ENCODE peak calls at places on chromosomes 13 and 19, in eight cellular contexts. W, A, V, G, E, L, H and S are unnamed samples.

GRCh38 chr13:107069107-107069776 is 501.3 kb upstream of the ARGLU1 start:
- DNase-seq in W (no peak), A (no peak), V (peak), G (no peak), E (no peak), L (peak), H (no peak), S (no peak)

GRCh38 chr19:37505958-37506386 is 767 bp upstream of the ZNF793 start:
- DNase-seq in W (no peak), A (no peak), V (no peak), G (no peak), E (no peak), L (peak), H (no peak), S (no peak)

GRCh38 chr19:35058370-35058769 is 16.8 kb downstream of the HPN start:
- DNase-seq in W (no peak), A (no peak), V (no peak), G (no peak), E (no peak), L (no peak), H (no peak), S (no peak)

GRCh38 chr19:15479391-15480345 is at the start of gene PGLYRP2:
- DNase-seq in W (no peak), A (peak), V (no peak), G (no peak), E (peak), L (no peak), H (no peak), S (no peak)

GRCh38 chr19:40233811-40234389 is 7.4 kb upstream of the CCNP start:
- DNase-seq in W (no peak), A (no peak), V (no peak), G (no peak), E (no peak), L (no peak), H (no peak), S (no peak)

GRCh38 chr19:49999371-50000010 is 25.7 kb downstream of the VRK3 start:
- DNase-seq in W (no peak), A (no peak), V (no peak), G (no peak), E (no peak), L (no peak), H (no peak), S (no peak)

GRCh38 chr13:104837756-104838155 is 1697.7 kb downstream of the EFNB2 start:
- DNase-seq in W (no peak), A (no peak), V (no peak), G (no peak), E (no peak), L (no peak), H (no peak), S (no peak)

GRCh38 chr13:67443901-67444300 is 213.8 kb upstream of the PCDH9 start:
- DNase-seq in W (no peak), A (no peak), V (no peak), G (no peak), E (no peak), L (no peak), H (no peak), S (no peak)

GRCh38 chr13:19791953-19792537 is 9.3 kb upstream of the PSPC1 start:
- DNase-seq in W (no peak), A (no peak), V (no peak), G (peak), E (no peak), L (no peak), H (no peak), S (peak)

GRCh38 chr19:33731886-33732285 is 64.8 kb upstream of the KCTD15 start:
- DNase-seq in W (no peak), A (no peak), V (no peak), G (no peak), E (no peak), L (no peak), H (no peak), S (peak)

GRCh38 chr19:4059931-4060620 is 6.6 kb downstream of the ZBTB7A start:
- DNase-seq in W (peak), A (no peak), V (no peak), G (peak), E (peak), L (peak), H (peak), S (no peak)

GRCh38 chr13:53012707-53013106 is 15.9 kb upstream of the OLFM4 start:
- DNase-seq in W (no peak), A (no peak), V (no peak), G (no peak), E (no peak), L (no peak), H (no peak), S (no peak)

GRCh38 chr19:35879770-35880317 is 11.5 kb downstream of the APLP1 start:
- DNase-seq in W (peak), A (peak), V (peak), G (peak), E (peak), L (peak), H (peak), S (peak)

GRCh38 chr13:103097366-103097928 is 31.2 kb upstream of the SLC10A2 start:
- DNase-seq in W (no peak), A (no peak), V (no peak), G (no peak), E (no peak), L (no peak), H (no peak), S (no peak)

GRCh38 chr19:10736189-10736588 is 18.3 kb downstream of the DNM2 start:
- DNase-seq in W (no peak), A (no peak), V (no peak), G (no peak), E (no peak), L (no peak), H (no peak), S (no peak)

GRCh38 chr19:40601061-40601973 is at the start of gene LTBP4:
- DNase-seq in W (peak), A (peak), V (no peak), G (peak), E (peak), L (peak), H (peak), S (no peak)

GRCh38 chr13:21060063-21060826 is 1.1 kb downstream of the LATS2 start:
- DNase-seq in W (peak), A (no peak), V (peak), G (no peak), E (peak), L (peak), H (peak), S (no peak)

GRCh38 chr19:53545271-53546065 is 7.5 kb downstream of the ZNF331 start:
- DNase-seq in W (no peak), A (peak), V (peak), G (no peak), E (no peak), L (peak), H (no peak), S (no peak)

GRCh38 chr19:30369833-30370232 is 2.4 kb upstream of the ZNF536 start:
- DNase-seq in W (no peak), A (no peak), V (no peak), G (no peak), E (no peak), L (no peak), H (no peak), S (no peak)

GRCh38 chr19:50209131-50209530 is 5.7 kb downstream of the MYH14 start:
- DNase-seq in W (no peak), A (no peak), V (no peak), G (no peak), E (no peak), L (no peak), H (no peak), S (no peak)

GRCh38 chr13:100461309-100462035 is 127.1 kb downstream of the GGACT start:
- DNase-seq in W (no peak), A (no peak), V (peak), G (no peak), E (no peak), L (no peak), H (no peak), S (no peak)

GRCh38 chr19:49595006-49595818 is 4.2 kb downstream of the PRR12 start:
- DNase-seq in W (no peak), A (no peak), V (no peak), G (no peak), E (no peak), L (peak), H (no peak), S (no peak)

GRCh38 chr13:42119875-42120274 is 71.4 kb downstream of the DGKH start:
- DNase-seq in W (no peak), A (no peak), V (no peak), G (no peak), E (no peak), L (no peak), H (no peak), S (no peak)

GRCh38 chr19:24029941-24030636 is 56.9 kb upstream of the ZNF254 start:
- DNase-seq in W (no peak), A (no peak), V (no peak), G (peak), E (no peak), L (no peak), H (no peak), S (peak)

GRCh38 chr19:30053558-30053957 is 111.5 kb downstream of the URI1 start:
- DNase-seq in W (no peak), A (no peak), V (no peak), G (no peak), E (no peak), L (no peak), H (no peak), S (no peak)

GRCh38 chr13:37476874-37477273 is 121.7 kb downstream of the POSTN start:
- DNase-seq in W (no peak), A (no peak), V (peak), G (no peak), E (no peak), L (no peak), H (peak), S (peak)

GRCh38 chr13:39526499-39526898 is 76.5 kb downstream of the LHFPL6 start:
- DNase-seq in W (no peak), A (no peak), V (no peak), G (no peak), E (no peak), L (no peak), H (no peak), S (no peak)

GRCh38 chr19:58274771-58275199 is 4.0 kb upstream of the ZNF8 start:
- DNase-seq in W (no peak), A (no peak), V (peak), G (no peak), E (no peak), L (no peak), H (no peak), S (no peak)

GRCh38 chr13:31236211-31236786 is 36.5 kb downstream of the B3GLCT start:
- DNase-seq in W (no peak), A (no peak), V (peak), G (peak), E (no peak), L (peak), H (no peak), S (no peak)

GRCh38 chr19:23075031-23075733 is 41.6 kb upstream of the ZNF730 start:
- DNase-seq in W (peak), A (peak), V (peak), G (peak), E (peak), L (peak), H (peak), S (peak)

GRCh38 chr13:40786568-40786996 is 2.8 kb upstream of the SLC25A15 start:
- DNase-seq in W (no peak), A (no peak), V (peak), G (peak), E (no peak), L (no peak), H (no peak), S (no peak)

GRCh38 chr13:46160474-46161066 is 21.4 kb downstream of the LCP1 start:
- DNase-seq in W (no peak), A (no peak), V (peak), G (peak), E (peak), L (peak), H (peak), S (no peak)

GRCh38 chr13:108496364-108497215 is 132.8 kb upstream of the MYO16 start:
- DNase-seq in W (no peak), A (no peak), V (no peak), G (peak), E (no peak), L (peak), H (no peak), S (no peak)

GRCh38 chr13:45994752-45995151 is 57.8 kb downstream of the ZC3H13 start:
- DNase-seq in W (no peak), A (no peak), V (no peak), G (no peak), E (no peak), L (no peak), H (no peak), S (no peak)

GRCh38 chr13:22517544-22517943 is 663.2 kb upstream of the SGCG start:
- DNase-seq in W (no peak), A (peak), V (no peak), G (no peak), E (no peak), L (peak), H (no peak), S (no peak)

GRCh38 chr13:52849727-52850395 is 1.4 kb upstream of the PCDH8 start:
- DNase-seq in W (no peak), A (no peak), V (no peak), G (no peak), E (no peak), L (no peak), H (no peak), S (no peak)

GRCh38 chr13:78239681-78240080 is 321.1 kb upstream of the EDNRB start:
- DNase-seq in W (no peak), A (no peak), V (peak), G (no peak), E (no peak), L (no peak), H (no peak), S (no peak)

GRCh38 chr19:9878511-9879196 is 43.5 kb downstream of the PIN1 start:
- DNase-seq in W (no peak), A (no peak), V (no peak), G (peak), E (no peak), L (no peak), H (no peak), S (no peak)

GRCh38 chr13:42388326-42388725 is 116.4 kb downstream of the AKAP11 start:
- DNase-seq in W (no peak), A (no peak), V (no peak), G (no peak), E (no peak), L (no peak), H (no peak), S (no peak)

GRCh38 chr19:13866463-13867046 is 10.4 kb upstream of the NANOS3 start:
- DNase-seq in W (no peak), A (no peak), V (no peak), G (no peak), E (no peak), L (peak), H (no peak), S (no peak)
- H3K4me3 ChIP-seq in W (peak), A (no peak), V (peak), G (no peak), E (no peak), L (peak), H (peak), S (peak)

DNA sequence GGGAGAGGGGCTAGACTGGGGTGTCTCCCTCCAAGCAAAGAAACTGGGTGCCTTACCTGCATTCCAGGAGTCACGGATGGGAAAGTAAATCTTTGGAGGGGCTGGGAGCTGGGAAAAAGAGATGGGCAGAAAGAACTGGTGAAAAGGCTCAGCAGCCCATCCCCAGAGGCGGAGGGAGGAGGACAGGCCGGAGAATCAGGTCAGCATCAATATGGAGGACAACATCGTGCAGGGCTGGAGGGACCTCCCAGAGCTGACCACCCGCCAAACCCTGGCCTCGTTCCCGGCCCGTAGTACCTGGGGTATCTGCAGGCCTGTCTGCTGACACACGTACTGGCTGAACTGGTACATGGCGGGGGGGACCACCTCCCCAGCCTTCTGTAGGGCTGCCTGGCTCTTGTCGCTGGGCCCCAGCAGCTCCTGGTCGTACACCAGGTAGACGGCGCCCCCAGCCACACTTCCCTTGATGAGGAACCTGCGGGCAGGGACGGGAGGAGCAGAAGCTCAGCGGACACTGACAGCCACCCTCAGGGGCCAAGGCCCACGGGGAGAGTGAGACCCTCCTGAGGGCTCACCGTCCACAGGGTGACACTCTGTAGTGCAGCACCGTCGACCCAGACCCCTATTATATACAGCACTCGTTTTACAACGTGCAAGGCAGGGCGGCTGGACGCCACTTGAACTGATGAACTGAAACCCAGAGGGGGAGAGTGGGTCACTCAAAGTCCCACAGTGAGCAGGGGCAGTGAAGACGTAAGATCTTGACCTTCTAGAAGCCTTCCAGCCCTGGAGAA is 830 bp downstream of the MICOS13 start:
- DNase-seq in W (no peak), A (no peak), V (no peak), G (no peak), E (no peak), L (peak), H (no peak), S (no peak)
- H3K27ac ChIP-seq in W (no peak), A (peak), V (peak), G (peak), E (peak), L (peak), H (peak), S (peak)

DNA sequence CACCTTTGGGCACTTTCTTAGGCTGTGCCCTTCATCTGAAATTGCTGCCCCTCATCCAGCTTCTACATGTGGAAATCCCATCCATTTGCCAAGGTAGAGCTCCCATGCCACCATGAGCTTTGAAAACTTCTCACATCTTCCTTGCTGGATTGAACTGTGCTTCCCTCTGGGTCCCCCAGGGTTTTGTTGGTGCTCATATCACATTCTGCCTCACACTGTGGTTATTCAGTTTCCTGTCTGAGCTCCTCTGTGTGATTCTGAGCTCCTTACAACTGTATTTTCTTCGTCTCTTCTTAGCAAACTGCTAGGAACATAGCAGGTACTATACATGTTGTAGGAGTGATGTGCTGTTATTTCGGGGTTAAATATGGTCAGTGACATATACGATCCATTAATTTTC is 74.9 kb upstream of the KL start:
- DNase-seq in W (no peak), A (no peak), V (no peak), G (no peak), E (no peak), L (no peak), H (no peak), S (no peak)
- TF ChIP-seq CTCF in W (no peak), A (no peak), V (no peak), G (no peak), E (no peak), L (no peak), H (no peak), S (no peak)

DNA sequence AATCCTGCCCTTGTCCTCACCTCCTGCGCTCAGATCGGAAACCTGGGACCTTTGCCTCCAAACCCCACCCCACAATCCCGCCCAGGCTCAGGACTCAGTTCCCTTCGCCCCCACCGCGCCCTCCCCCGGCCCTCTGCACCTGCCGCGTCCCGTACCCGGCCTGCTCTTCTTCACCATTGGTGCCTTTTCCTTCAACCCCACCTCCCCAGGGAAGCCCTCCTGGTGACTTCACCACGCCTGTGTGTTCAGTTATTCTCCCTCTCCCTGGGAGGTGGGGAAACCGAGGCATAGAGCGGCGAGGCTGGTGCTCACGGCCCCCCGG is 19.3 kb upstream of the TCF3 start:
- DNase-seq in W (no peak), A (no peak), V (no peak), G (peak), E (no peak), L (no peak), H (no peak), S (peak)
- H3K4me3 ChIP-seq in W (no peak), A (no peak), V (no peak), G (peak), E (no peak), L (peak), H (no peak), S (peak)

DNA sequence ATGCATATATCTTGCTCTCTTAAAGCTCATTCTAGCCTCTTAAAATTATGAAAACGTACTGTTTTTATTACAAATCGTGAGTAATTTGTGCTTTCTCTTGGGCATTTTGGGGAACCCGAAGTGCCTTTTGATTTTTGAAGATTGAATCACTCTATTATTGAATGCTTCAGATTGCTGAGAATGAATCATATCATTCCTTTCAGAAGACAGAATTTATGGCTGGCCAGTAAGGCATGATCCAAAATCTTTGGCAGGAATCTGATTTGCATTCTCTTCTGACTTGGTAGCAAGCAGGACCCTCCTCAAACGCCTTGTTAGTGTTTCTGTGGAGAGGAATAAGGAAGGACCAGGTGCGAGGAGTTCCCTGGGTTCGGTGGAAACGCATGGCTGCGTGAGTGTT is 49.5 kb downstream of the STARD13 start:
- DNase-seq in W (no peak), A (no peak), V (peak), G (no peak), E (no peak), L (no peak), H (no peak), S (no peak)
- H3K27ac ChIP-seq in W (no peak), A (no peak), V (peak), G (no peak), E (no peak), L (no peak), H (peak), S (no peak)